ENCODE peak calls at places on chromosomes 6 and 20, in six cellular contexts. One of them, this sample, is unnamed.
A peak's percentile ranks its signal among the peaks of the same experiment; 100 is the strongest.

GRCh38 chr6:24743265-24743943 is 24.4 kb upstream of the C6orf62 start:
- DNase-seq in AG09309: peak; percentile 91
- DNase-seq in left ventricle myocardium inferior: no peak
- DNase-seq in epithelial cell of proximal tubule: peak; percentile 94
- DNase-seq in bronchial epithelial cell: peak; percentile 99
- DNase-seq in fibroblast of the aortic adventitia: peak; percentile 98
- DNase-seq in this sample: peak; percentile 91

GRCh38 chr20:51220293-51220706 is 197.4 kb upstream of the KCNG1 start:
- DNase-seq in AG09309: no peak
- DNase-seq in left ventricle myocardium inferior: peak; percentile 20
- DNase-seq in epithelial cell of proximal tubule: no peak
- DNase-seq in bronchial epithelial cell: no peak
- DNase-seq in fibroblast of the aortic adventitia: peak; percentile 10
- DNase-seq in this sample: no peak

GRCh38 chr20:58461899-58462298 is 53.3 kb downstream of the APCDD1L start:
- DNase-seq in AG09309: no peak
- DNase-seq in left ventricle myocardium inferior: no peak
- DNase-seq in epithelial cell of proximal tubule: no peak
- DNase-seq in bronchial epithelial cell: peak; percentile 97
- DNase-seq in fibroblast of the aortic adventitia: no peak
- DNase-seq in this sample: peak; percentile 18

GRCh38 chr20:7264137-7264536 is 496.7 kb downstream of the BMP2 start:
- DNase-seq in AG09309: no peak
- DNase-seq in left ventricle myocardium inferior: no peak
- DNase-seq in epithelial cell of proximal tubule: no peak
- DNase-seq in bronchial epithelial cell: peak; percentile 81
- DNase-seq in fibroblast of the aortic adventitia: no peak
- DNase-seq in this sample: no peak

GRCh38 chr6:107083047-107083768 is 32.1 kb downstream of the BEND3 start:
- DNase-seq in AG09309: no peak
- DNase-seq in left ventricle myocardium inferior: no peak
- DNase-seq in epithelial cell of proximal tubule: no peak
- DNase-seq in bronchial epithelial cell: no peak
- DNase-seq in fibroblast of the aortic adventitia: no peak
- DNase-seq in this sample: no peak

GRCh38 chr6:148144917-148145521 is 197.6 kb upstream of the SASH1 start:
- DNase-seq in AG09309: peak; percentile 21
- DNase-seq in left ventricle myocardium inferior: peak; percentile 76
- DNase-seq in epithelial cell of proximal tubule: no peak
- DNase-seq in bronchial epithelial cell: peak; percentile 40
- DNase-seq in fibroblast of the aortic adventitia: peak; percentile 84
- DNase-seq in this sample: peak; percentile 51

GRCh38 chr20:64063389-64064144 is 569 bp downstream of the TCEA2 start:
- DNase-seq in AG09309: no peak
- DNase-seq in left ventricle myocardium inferior: no peak
- DNase-seq in epithelial cell of proximal tubule: no peak
- DNase-seq in bronchial epithelial cell: no peak
- DNase-seq in fibroblast of the aortic adventitia: no peak
- DNase-seq in this sample: no peak

GRCh38 chr6:109693128-109693527 is 2.0 kb downstream of the FIG4 start:
- DNase-seq in AG09309: no peak
- DNase-seq in left ventricle myocardium inferior: no peak
- DNase-seq in epithelial cell of proximal tubule: no peak
- DNase-seq in bronchial epithelial cell: no peak
- DNase-seq in fibroblast of the aortic adventitia: no peak
- DNase-seq in this sample: no peak

GRCh38 chr20:59020938-59021551 is 1.8 kb downstream of the TUBB1 start:
- DNase-seq in AG09309: no peak
- DNase-seq in left ventricle myocardium inferior: no peak
- DNase-seq in epithelial cell of proximal tubule: no peak
- DNase-seq in bronchial epithelial cell: peak; percentile 72
- DNase-seq in fibroblast of the aortic adventitia: peak; percentile 34
- DNase-seq in this sample: peak; percentile 20

GRCh38 chr6:41469951-41470340 is 76.2 kb upstream of the FOXP4 start:
- DNase-seq in AG09309: no peak
- DNase-seq in left ventricle myocardium inferior: no peak
- DNase-seq in epithelial cell of proximal tubule: no peak
- DNase-seq in bronchial epithelial cell: peak; percentile 8
- DNase-seq in fibroblast of the aortic adventitia: no peak
- DNase-seq in this sample: no peak

GRCh38 chr6:3273707-3274521 is 15.2 kb downstream of the PSMG4 start:
- DNase-seq in AG09309: no peak
- DNase-seq in left ventricle myocardium inferior: no peak
- DNase-seq in epithelial cell of proximal tubule: no peak
- DNase-seq in bronchial epithelial cell: no peak
- DNase-seq in fibroblast of the aortic adventitia: no peak
- DNase-seq in this sample: no peak

GRCh38 chr20:8153281-8153908 is 21.3 kb downstream of the PLCB1 start:
- DNase-seq in AG09309: no peak
- DNase-seq in left ventricle myocardium inferior: no peak
- DNase-seq in epithelial cell of proximal tubule: no peak
- DNase-seq in bronchial epithelial cell: peak; percentile 40
- DNase-seq in fibroblast of the aortic adventitia: peak; percentile 39
- DNase-seq in this sample: no peak

GRCh38 chr6:43310137-43310536 is 1.5 kb upstream of the CRIP3 start:
- DNase-seq in AG09309: no peak
- DNase-seq in left ventricle myocardium inferior: no peak
- DNase-seq in epithelial cell of proximal tubule: no peak
- DNase-seq in bronchial epithelial cell: no peak
- DNase-seq in fibroblast of the aortic adventitia: peak; percentile 10
- DNase-seq in this sample: no peak

GRCh38 chr6:15966000-15966399 is 162.9 kb upstream of the MYLIP start:
- DNase-seq in AG09309: no peak
- DNase-seq in left ventricle myocardium inferior: no peak
- DNase-seq in epithelial cell of proximal tubule: no peak
- DNase-seq in bronchial epithelial cell: no peak
- DNase-seq in fibroblast of the aortic adventitia: no peak
- DNase-seq in this sample: no peak

GRCh38 chr6:9933674-9934073 is 481.2 kb downstream of the TFAP2A start:
- DNase-seq in AG09309: no peak
- DNase-seq in left ventricle myocardium inferior: no peak
- DNase-seq in epithelial cell of proximal tubule: no peak
- DNase-seq in bronchial epithelial cell: peak; percentile 72
- DNase-seq in fibroblast of the aortic adventitia: peak; percentile 9
- DNase-seq in this sample: no peak

GRCh38 chr6:140711019-140711613 is 1336.7 kb upstream of the CITED2 start:
- DNase-seq in AG09309: no peak
- DNase-seq in left ventricle myocardium inferior: no peak
- DNase-seq in epithelial cell of proximal tubule: no peak
- DNase-seq in bronchial epithelial cell: no peak
- DNase-seq in fibroblast of the aortic adventitia: no peak
- DNase-seq in this sample: no peak

GRCh38 chr6:33745558-33745957 is 1.1 kb downstream of the IP6K3 start:
- DNase-seq in AG09309: no peak
- DNase-seq in left ventricle myocardium inferior: no peak
- DNase-seq in epithelial cell of proximal tubule: no peak
- DNase-seq in bronchial epithelial cell: no peak
- DNase-seq in fibroblast of the aortic adventitia: no peak
- DNase-seq in this sample: no peak

GRCh38 chr6:109526905-109527628 is 44.0 kb upstream of the ZBTB24 start:
- DNase-seq in AG09309: peak; percentile 38
- DNase-seq in left ventricle myocardium inferior: no peak
- DNase-seq in epithelial cell of proximal tubule: peak; percentile 22
- DNase-seq in bronchial epithelial cell: peak; percentile 58
- DNase-seq in fibroblast of the aortic adventitia: peak; percentile 87
- DNase-seq in this sample: peak; percentile 68

GRCh38 chr6:141403827-141404226 is 728.9 kb upstream of the GJE1 start:
- DNase-seq in AG09309: peak; percentile 24
- DNase-seq in left ventricle myocardium inferior: no peak
- DNase-seq in epithelial cell of proximal tubule: no peak
- DNase-seq in bronchial epithelial cell: peak; percentile 8
- DNase-seq in fibroblast of the aortic adventitia: peak; percentile 42
- DNase-seq in this sample: no peak

GRCh38 chr6:13194852-13195251 is 133.5 kb downstream of the TBC1D7 start:
- DNase-seq in AG09309: peak; percentile 20
- DNase-seq in left ventricle myocardium inferior: no peak
- DNase-seq in epithelial cell of proximal tubule: peak; percentile 10
- DNase-seq in bronchial epithelial cell: peak; percentile 40
- DNase-seq in fibroblast of the aortic adventitia: peak; percentile 71
- DNase-seq in this sample: peak; percentile 22

GRCh38 chr6:119858901-119859300 is 509.3 kb upstream of the MAN1A1 start:
- DNase-seq in AG09309: peak; percentile 7
- DNase-seq in left ventricle myocardium inferior: no peak
- DNase-seq in epithelial cell of proximal tubule: no peak
- DNase-seq in bronchial epithelial cell: peak; percentile 69
- DNase-seq in fibroblast of the aortic adventitia: peak; percentile 7
- DNase-seq in this sample: no peak

GRCh38 chr6:119189498-119189897 is 111.0 kb upstream of the FAM184A start:
- DNase-seq in AG09309: no peak
- DNase-seq in left ventricle myocardium inferior: no peak
- DNase-seq in epithelial cell of proximal tubule: no peak
- DNase-seq in bronchial epithelial cell: peak; percentile 4
- DNase-seq in fibroblast of the aortic adventitia: no peak
- DNase-seq in this sample: no peak

GRCh38 chr6:75874224-75874623 is 125.2 kb downstream of the MYO6 start:
- DNase-seq in AG09309: no peak
- DNase-seq in left ventricle myocardium inferior: no peak
- DNase-seq in epithelial cell of proximal tubule: no peak
- DNase-seq in bronchial epithelial cell: no peak
- DNase-seq in fibroblast of the aortic adventitia: no peak
- DNase-seq in this sample: no peak

GRCh38 chr20:36391456-36391855 is 85.3 kb downstream of the DLGAP4 start:
- DNase-seq in AG09309: no peak
- DNase-seq in left ventricle myocardium inferior: no peak
- DNase-seq in epithelial cell of proximal tubule: no peak
- DNase-seq in bronchial epithelial cell: peak; percentile 23
- DNase-seq in fibroblast of the aortic adventitia: no peak
- DNase-seq in this sample: no peak

GRCh38 chr6:44386364-44386928 is 1.1 kb upstream of the CDC5L start:
- DNase-seq in AG09309: peak; percentile 47
- DNase-seq in left ventricle myocardium inferior: no peak
- DNase-seq in epithelial cell of proximal tubule: no peak
- DNase-seq in bronchial epithelial cell: no peak
- DNase-seq in fibroblast of the aortic adventitia: peak; percentile 95
- DNase-seq in this sample: no peak

GRCh38 chr20:3768342-3769130 is 983 bp upstream of the ADISSP start:
- DNase-seq in AG09309: no peak
- DNase-seq in left ventricle myocardium inferior: peak; percentile 73
- DNase-seq in epithelial cell of proximal tubule: no peak
- DNase-seq in bronchial epithelial cell: peak; percentile 78
- DNase-seq in fibroblast of the aortic adventitia: peak; percentile 69
- DNase-seq in this sample: no peak

GRCh38 chr6:44338228-44339122 is 4.0 kb upstream of the SPATS1 start:
- DNase-seq in AG09309: peak; percentile 5
- DNase-seq in left ventricle myocardium inferior: peak; percentile 38
- DNase-seq in epithelial cell of proximal tubule: no peak
- DNase-seq in bronchial epithelial cell: peak; percentile 56
- DNase-seq in fibroblast of the aortic adventitia: peak; percentile 69
- DNase-seq in this sample: peak; percentile 31

GRCh38 chr6:118335325-118335724 is 212.8 kb upstream of the PLN start:
- DNase-seq in AG09309: no peak
- DNase-seq in left ventricle myocardium inferior: no peak
- DNase-seq in epithelial cell of proximal tubule: no peak
- DNase-seq in bronchial epithelial cell: no peak
- DNase-seq in fibroblast of the aortic adventitia: no peak
- DNase-seq in this sample: peak; percentile 15

GRCh38 chr6:73679009-73679408 is 17.0 kb upstream of the CD109 start:
- DNase-seq in AG09309: no peak
- DNase-seq in left ventricle myocardium inferior: no peak
- DNase-seq in epithelial cell of proximal tubule: no peak
- DNase-seq in bronchial epithelial cell: no peak
- DNase-seq in fibroblast of the aortic adventitia: no peak
- DNase-seq in this sample: no peak

GRCh38 chr6:44104661-44105060 is 22.6 kb downstream of the MRPL14 start:
- DNase-seq in AG09309: no peak
- DNase-seq in left ventricle myocardium inferior: peak; percentile 47
- DNase-seq in epithelial cell of proximal tubule: no peak
- DNase-seq in bronchial epithelial cell: no peak
- DNase-seq in fibroblast of the aortic adventitia: no peak
- DNase-seq in this sample: no peak

GRCh38 chr6:122285292-122285913 is 114.0 kb upstream of the HSF2 start:
- DNase-seq in AG09309: no peak
- DNase-seq in left ventricle myocardium inferior: no peak
- DNase-seq in epithelial cell of proximal tubule: no peak
- DNase-seq in bronchial epithelial cell: no peak
- DNase-seq in fibroblast of the aortic adventitia: peak; percentile 4
- DNase-seq in this sample: no peak

GRCh38 chr6:98416027-98416426 is 418.3 kb upstream of the POU3F2 start:
- DNase-seq in AG09309: no peak
- DNase-seq in left ventricle myocardium inferior: no peak
- DNase-seq in epithelial cell of proximal tubule: no peak
- DNase-seq in bronchial epithelial cell: peak; percentile 1
- DNase-seq in fibroblast of the aortic adventitia: no peak
- DNase-seq in this sample: no peak

GRCh38 chr6:55886185-55886836 is 10.9 kb upstream of the BMP5 start:
- DNase-seq in AG09309: no peak
- DNase-seq in left ventricle myocardium inferior: no peak
- DNase-seq in epithelial cell of proximal tubule: no peak
- DNase-seq in bronchial epithelial cell: peak; percentile 37
- DNase-seq in fibroblast of the aortic adventitia: peak; percentile 47
- DNase-seq in this sample: no peak
- TF ChIP-seq CTCF in AG09309: peak; percentile 29
- TF ChIP-seq CTCF in left ventricle myocardium inferior: peak; percentile 49
- TF ChIP-seq CTCF in epithelial cell of proximal tubule: peak; percentile 55
- TF ChIP-seq CTCF in bronchial epithelial cell: peak; percentile 1
- TF ChIP-seq CTCF in fibroblast of the aortic adventitia: peak; percentile 38
- TF ChIP-seq CTCF in this sample: no peak

GRCh38 chr6:156057869-156058268 is 602.2 kb upstream of the NOX3 start:
- DNase-seq in AG09309: no peak
- DNase-seq in left ventricle myocardium inferior: no peak
- DNase-seq in epithelial cell of proximal tubule: no peak
- DNase-seq in bronchial epithelial cell: no peak
- DNase-seq in fibroblast of the aortic adventitia: no peak
- DNase-seq in this sample: no peak
- H3K4me3 ChIP-seq in AG09309: no peak overlapping the region
- H3K4me3 ChIP-seq in left ventricle myocardium inferior: no peak overlapping the region
- H3K4me3 ChIP-seq in epithelial cell of proximal tubule: no peak overlapping the region
- H3K4me3 ChIP-seq in bronchial epithelial cell: no peak overlapping the region
- H3K4me3 ChIP-seq in fibroblast of the aortic adventitia: no peak overlapping the region
- H3K4me3 ChIP-seq in this sample: no peak overlapping the region

GRCh38 chr6:91407706-91408105 is 820.8 kb upstream of the MAP3K7 start:
- DNase-seq in AG09309: no peak
- DNase-seq in left ventricle myocardium inferior: no peak
- DNase-seq in epithelial cell of proximal tubule: no peak
- DNase-seq in bronchial epithelial cell: no peak
- DNase-seq in fibroblast of the aortic adventitia: no peak
- DNase-seq in this sample: no peak

DNA sequence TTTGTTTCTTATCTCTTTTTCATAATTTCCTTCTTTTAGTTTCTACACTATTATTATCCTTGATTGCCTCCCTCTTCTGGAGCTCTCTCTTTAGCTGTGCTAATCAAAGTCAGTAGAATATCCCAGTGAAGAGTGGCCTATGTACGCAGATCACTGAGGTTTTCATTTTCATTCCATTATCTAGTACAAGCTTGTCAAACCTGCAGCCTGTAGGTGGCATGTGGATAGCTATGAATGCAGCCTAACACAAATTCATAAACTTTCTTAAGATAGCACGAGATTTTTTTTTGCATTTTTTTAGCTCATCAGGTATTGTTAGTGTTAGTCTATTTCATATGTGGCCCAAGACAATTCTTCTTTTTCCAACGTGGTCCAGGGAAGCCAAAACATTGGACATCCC is 825.7 kb upstream of the MAP3K7 start:
- DNase-seq in AG09309: no peak
- DNase-seq in left ventricle myocardium inferior: no peak
- DNase-seq in epithelial cell of proximal tubule: no peak
- DNase-seq in bronchial epithelial cell: no peak
- DNase-seq in fibroblast of the aortic adventitia: no peak
- DNase-seq in this sample: no peak
- TF ChIP-seq CTCF in AG09309: no peak
- TF ChIP-seq CTCF in left ventricle myocardium inferior: no peak
- TF ChIP-seq CTCF in epithelial cell of proximal tubule: peak; percentile 44
- TF ChIP-seq CTCF in bronchial epithelial cell: no peak
- TF ChIP-seq CTCF in fibroblast of the aortic adventitia: no peak
- TF ChIP-seq CTCF in this sample: no peak

GRCh38 chr20:62369508-62370114 is 2.5 kb upstream of the LAMA5 start:
- DNase-seq in AG09309: no peak
- DNase-seq in left ventricle myocardium inferior: no peak
- DNase-seq in epithelial cell of proximal tubule: no peak
- DNase-seq in bronchial epithelial cell: peak; percentile 57
- DNase-seq in fibroblast of the aortic adventitia: no peak
- DNase-seq in this sample: no peak
- H3K4me3 ChIP-seq in AG09309: no peak overlapping the region
- H3K4me3 ChIP-seq in left ventricle myocardium inferior: no peak overlapping the region
- H3K4me3 ChIP-seq in epithelial cell of proximal tubule: peak overlapping the region; percentile 95
- H3K4me3 ChIP-seq in bronchial epithelial cell: no peak overlapping the region
- H3K4me3 ChIP-seq in fibroblast of the aortic adventitia: no peak overlapping the region
- H3K4me3 ChIP-seq in this sample: no peak overlapping the region